ENCODE peak calls at places on chromosomes 13 and 19, in four cellular contexts. K is hippocampal formation, C is nucleus accumbens, E is fibroblast of lung. W is an unnamed sample.

GRCh38 chr13:94390881-94391280 is 88.6 kb downstream of the DCT start:
- DNase-seq in K (no peak), C (no peak), E (peak), W (no peak)

GRCh38 chr19:29329460-29330134 is 116.6 kb upstream of the UQCRFS1 start:
- DNase-seq in K (no peak), C (no peak), E (no peak), W (peak)

GRCh38 chr13:113851826-113852535 is 11.9 kb downstream of the GAS6 start:
- DNase-seq in K (no peak), C (no peak), E (no peak), W (no peak)

GRCh38 chr13:76552373-76552772 is 333.8 kb downstream of the KCTD12 start:
- DNase-seq in K (no peak), C (no peak), E (no peak), W (no peak)

GRCh38 chr19:31648347-31648746 is 299.1 kb upstream of the TSHZ3 start:
- DNase-seq in K (no peak), C (no peak), E (peak), W (no peak)

GRCh38 chr13:39612023-39612637 is 9.1 kb upstream of the LHFPL6 start:
- DNase-seq in K (peak), C (no peak), E (peak), W (peak)

GRCh38 chr13:39825886-39826285 is 170.4 kb downstream of the COG6 start:
- DNase-seq in K (no peak), C (no peak), E (no peak), W (peak)

GRCh38 chr19:44748426-44749254 is at the start of gene BCL3:
- DNase-seq in K (peak), C (no peak), E (no peak), W (peak)

GRCh38 chr13:73958657-73959397 is 175.4 kb downstream of the KLF12 start:
- DNase-seq in K (no peak), C (no peak), E (no peak), W (no peak)

GRCh38 chr13:21402586-21403307 is 56.4 kb downstream of the ZDHHC20 start:
- DNase-seq in K (no peak), C (no peak), E (peak), W (no peak)

GRCh38 chr19:5621945-5622464 is 571 bp downstream of the SAFB2 start:
- DNase-seq in K (no peak), C (no peak), E (no peak), W (no peak)

GRCh38 chr13:28819748-28820098 is 416 bp upstream of the MTUS2 start:
- DNase-seq in K (peak), C (no peak), E (peak), W (peak)

GRCh38 chr13:49258097-49258796 is 10.5 kb downstream of the CDADC1 start:
- DNase-seq in K (no peak), C (no peak), E (no peak), W (no peak)

GRCh38 chr13:113991191-113991669 is 17.4 kb upstream of the C13orf46 start:
- DNase-seq in K (no peak), C (no peak), E (no peak), W (no peak)

GRCh38 chr19:6417713-6418561 is 6.7 kb downstream of the KHSRP start:
- DNase-seq in K (peak), C (no peak), E (peak), W (peak)

GRCh38 chr19:29004796-29005195 is 208.2 kb downstream of the UQCRFS1 start:
- DNase-seq in K (no peak), C (no peak), E (no peak), W (no peak)

GRCh38 chr19:49913720-49914119 is 15.3 kb upstream of the ATF5 start:
- DNase-seq in K (no peak), C (no peak), E (no peak), W (no peak)

GRCh38 chr19:31838163-31838798 is 489.0 kb upstream of the TSHZ3 start:
- DNase-seq in K (no peak), C (no peak), E (peak), W (peak)

GRCh38 chr19:10327793-10328192 is 5.5 kb downstream of the RAVER1 start:
- DNase-seq in K (no peak), C (no peak), E (no peak), W (no peak)

GRCh38 chr13:50376895-50377575 is 361.8 kb downstream of the KCNRG start:
- DNase-seq in K (no peak), C (no peak), E (no peak), W (peak)

GRCh38 chr13:39496487-39496998 is 106.5 kb downstream of the LHFPL6 start:
- DNase-seq in K (no peak), C (no peak), E (no peak), W (no peak)

GRCh38 chr19:38197937-38198704 is 25.9 kb downstream of the DPF1 start:
- DNase-seq in K (no peak), C (no peak), E (no peak), W (no peak)

GRCh38 chr19:45539460-45539859 is 32.2 kb downstream of the VASP start:
- DNase-seq in K (no peak), C (no peak), E (no peak), W (peak)

GRCh38 chr19:39247701-39248664 is 673 bp downstream of the IFNL4 start:
- DNase-seq in K (no peak), C (no peak), E (peak), W (peak)

GRCh38 chr13:73945371-73945770 is 188.8 kb downstream of the KLF12 start:
- DNase-seq in K (no peak), C (no peak), E (no peak), W (no peak)

GRCh38 chr13:63198076-63198475 is 1782.4 kb upstream of the PCDH20 start:
- DNase-seq in K (no peak), C (no peak), E (peak), W (no peak)

W was measured in left kidney.